ENCODE peak calls at places on chromosomes 4 and X, in four cellular contexts. J is fibroblast of lung, D is lower lobe of right lung, X is left ventricle myocardium inferior. C is an unnamed sample.

GRCh38 chr4:148015468-148015867 is 283.6 kb downstream of the ARHGAP10 start:
- DNase-seq in J (no peak), D (no peak), X (no peak), C (no peak)

GRCh38 chr4:16202598-16202997 is 23.7 kb downstream of the TAPT1 start:
- DNase-seq in J (no peak), D (no peak), X (no peak), C (no peak)

GRCh38 chr4:26351685-26352084 is 30.9 kb downstream of the RBPJ start:
- DNase-seq in J (no peak), D (no peak), X (no peak), C (no peak)

GRCh38 chrX:126165721-126166401 is at the start of gene DCAF12L2:
- DNase-seq in J (no peak), D (peak), X (peak), C (peak)

GRCh38 chrX:154123241-154124219 is 20.5 kb upstream of the OPN1LW start:
- DNase-seq in J (no peak), D (peak), X (peak), C (no peak)

GRCh38 chr4:79467246-79467932 is 59.4 kb upstream of the GK2 start:
- DNase-seq in J (peak), D (no peak), X (no peak), C (no peak)

GRCh38 chr4:41569957-41570356 is 32.0 kb downstream of the LIMCH1 start:
- DNase-seq in J (peak), D (no peak), X (peak), C (no peak)

GRCh38 chr4:82905205-82905604 is 4.7 kb downstream of the THAP9 start:
- DNase-seq in J (peak), D (no peak), X (no peak), C (no peak)

GRCh38 chr4:148437439-148437838 is 4.8 kb downstream of the NR3C2 start:
- DNase-seq in J (no peak), D (no peak), X (no peak), C (no peak)

GRCh38 chr4:123102897-123103489 is 180.6 kb upstream of the NUDT6 start:
- DNase-seq in J (peak), D (no peak), X (no peak), C (no peak)

GRCh38 chr4:184825394-184826314 is at the start of gene ACSL1:
- DNase-seq in J (peak), D (peak), X (peak), C (peak)

GRCh38 chr4:67273676-67274075 is 271.6 kb downstream of the CENPC start:
- DNase-seq in J (no peak), D (no peak), X (no peak), C (no peak)

GRCh38 chr4:136742330-136742729 is 790.0 kb downstream of the PCDH18 start:
- DNase-seq in J (peak), D (no peak), X (no peak), C (no peak)

GRCh38 chr4:86358176-86358701 is 1.6 kb downstream of the MAPK10 start:
- DNase-seq in J (peak), D (no peak), X (no peak), C (no peak)

GRCh38 chr4:86356425-86356824 is 3.4 kb downstream of the MAPK10 start:
- DNase-seq in J (no peak), D (no peak), X (no peak), C (no peak)

GRCh38 chr4:86359944-86360478 is at the start of gene MAPK10:
- DNase-seq in J (peak), D (peak), X (peak), C (peak)

GRCh38 chr4:86357608-86358007 is 2.2 kb downstream of the MAPK10 start:
- DNase-seq in J (no peak), D (no peak), X (no peak), C (no peak)

DNA sequence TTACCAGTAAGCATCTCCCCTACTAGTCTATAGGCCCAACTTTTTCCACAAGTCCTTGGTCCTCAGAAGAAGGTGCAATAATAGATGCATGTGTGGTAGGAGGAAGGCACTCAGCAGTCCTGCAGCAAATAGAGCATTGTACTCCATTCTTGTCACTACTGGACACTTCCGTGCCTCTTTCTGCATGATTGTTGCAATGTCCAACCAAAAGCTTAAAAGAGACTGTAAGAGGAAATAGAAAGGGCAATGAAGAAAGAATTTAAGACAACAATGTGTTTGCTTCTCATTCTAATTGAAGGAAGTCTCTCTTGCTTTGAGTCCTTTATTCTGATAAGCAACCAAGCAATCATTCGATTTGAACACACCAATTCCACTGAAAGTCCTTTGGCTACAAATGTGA is 3.0 kb downstream of the MAPK10 start:
- DNase-seq in J (no peak), D (no peak), X (no peak), C (no peak)
- H3K27ac ChIP-seq in J (no peak), D (no peak), X (no peak), C (no peak)

GRCh38 chrX:6679988-6680387 is 145.1 kb upstream of the VCX3A start:
- DNase-seq in J (no peak), D (no peak), X (no peak), C (no peak)

GRCh38 chrX:6685489-6685888 is 150.6 kb upstream of the VCX3A start:
- DNase-seq in J (no peak), D (no peak), X (no peak), C (no peak)

GRCh38 chrX:6679550-6679949 is 144.6 kb upstream of the VCX3A start:
- DNase-seq in J (no peak), D (no peak), X (no peak), C (no peak)

GRCh38 chrX:6681469-6681868 is 146.6 kb upstream of the VCX3A start:
- DNase-seq in J (no peak), D (no peak), X (no peak), C (no peak)

DNA sequence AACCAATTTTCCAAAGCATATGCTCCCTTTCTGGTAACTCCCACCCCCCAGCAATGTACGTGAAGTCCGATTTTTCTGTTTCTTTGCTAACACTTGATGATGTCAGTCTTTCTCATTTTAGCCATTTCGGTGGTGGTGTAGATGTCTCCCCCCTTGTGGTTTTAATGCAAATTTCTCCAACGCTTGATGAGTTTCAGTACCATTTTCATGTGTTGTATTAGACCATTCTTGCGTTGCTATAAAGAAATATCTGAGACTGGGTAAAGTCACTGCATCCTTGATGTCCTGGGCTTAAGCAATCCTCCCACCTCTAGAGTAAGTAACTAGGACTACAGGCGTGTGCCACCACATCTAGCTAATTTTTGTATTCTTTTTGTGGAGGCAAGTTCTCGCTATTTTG is 148.4 kb upstream of the VCX3A start:
- DNase-seq in J (no peak), D (no peak), X (no peak), C (no peak)
- H3K27ac ChIP-seq in J (no peak), D (no peak), X (no peak), C (no peak)

GRCh38 chrX:47572773-47573333 is 9.4 kb upstream of the TIMP1 start:
- DNase-seq in J (no peak), D (no peak), X (no peak), C (peak)

GRCh38 chrX:47573334-47574095 is 8.7 kb upstream of the TIMP1 start:
- DNase-seq in J (peak), D (no peak), X (peak), C (peak)

GRCh38 chrX:47574096-47574553 is 8.1 kb upstream of the TIMP1 start:
- DNase-seq in J (no peak), D (no peak), X (no peak), C (no peak)

GRCh38 chrX:47576021-47576898 is 6.0 kb upstream of the TIMP1 start:
- DNase-seq in J (no peak), D (no peak), X (no peak), C (no peak)

GRCh38 chrX:47574609-47575325 is 7.5 kb upstream of the TIMP1 start:
- DNase-seq in J (no peak), D (no peak), X (no peak), C (no peak)
- H3K27ac ChIP-seq in J (peak), D (peak), X (peak), C (no peak)

GRCh38 chr4:1683371-1683902 is 676 bp downstream of the FAM53A start:
- DNase-seq in J (peak), D (peak), X (no peak), C (peak)
- H3K27ac ChIP-seq in J (peak), D (peak), X (peak), C (no peak)

GRCh38 chrX:146863566-146863965 is 49.0 kb upstream of the CXorf51A start:
- DNase-seq in J (no peak), D (no peak), X (no peak), C (no peak)
- H3K27ac ChIP-seq in J (no peak), D (no peak), X (no peak), C (no peak)

DNA sequence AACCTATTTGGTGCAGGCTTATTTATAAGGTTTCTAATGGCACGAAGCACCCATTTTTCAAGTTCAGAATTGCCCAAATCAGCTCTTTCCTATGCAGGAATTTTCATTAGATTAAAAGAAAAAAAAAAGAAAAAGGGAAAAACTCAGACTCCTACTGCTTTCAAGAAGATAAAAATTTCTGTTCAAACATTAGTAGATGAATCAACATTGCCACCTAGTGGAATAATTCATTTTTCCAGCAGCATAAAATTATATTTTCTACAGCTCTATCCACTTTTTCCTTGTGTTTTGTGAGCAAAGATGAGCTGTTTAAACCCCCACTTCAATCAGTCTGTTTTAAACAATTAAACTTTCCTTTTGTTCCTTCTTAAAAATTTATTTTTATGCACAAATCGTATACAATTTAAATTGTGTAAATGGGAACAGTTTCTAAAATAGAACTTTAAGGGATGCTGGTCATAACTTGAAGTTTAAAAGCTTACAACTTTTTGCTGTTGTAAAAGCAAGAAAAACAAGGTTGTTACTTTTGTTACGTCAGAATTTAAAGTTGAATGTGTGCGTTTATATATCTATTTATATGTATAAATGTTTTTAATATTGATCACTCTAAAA is 309.8 kb downstream of the ARAP2 start:
- DNase-seq in J (peak), D (no peak), X (no peak), C (no peak)
- H3K27ac ChIP-seq in J (no peak), D (no peak), X (no peak), C (no peak)

DNA sequence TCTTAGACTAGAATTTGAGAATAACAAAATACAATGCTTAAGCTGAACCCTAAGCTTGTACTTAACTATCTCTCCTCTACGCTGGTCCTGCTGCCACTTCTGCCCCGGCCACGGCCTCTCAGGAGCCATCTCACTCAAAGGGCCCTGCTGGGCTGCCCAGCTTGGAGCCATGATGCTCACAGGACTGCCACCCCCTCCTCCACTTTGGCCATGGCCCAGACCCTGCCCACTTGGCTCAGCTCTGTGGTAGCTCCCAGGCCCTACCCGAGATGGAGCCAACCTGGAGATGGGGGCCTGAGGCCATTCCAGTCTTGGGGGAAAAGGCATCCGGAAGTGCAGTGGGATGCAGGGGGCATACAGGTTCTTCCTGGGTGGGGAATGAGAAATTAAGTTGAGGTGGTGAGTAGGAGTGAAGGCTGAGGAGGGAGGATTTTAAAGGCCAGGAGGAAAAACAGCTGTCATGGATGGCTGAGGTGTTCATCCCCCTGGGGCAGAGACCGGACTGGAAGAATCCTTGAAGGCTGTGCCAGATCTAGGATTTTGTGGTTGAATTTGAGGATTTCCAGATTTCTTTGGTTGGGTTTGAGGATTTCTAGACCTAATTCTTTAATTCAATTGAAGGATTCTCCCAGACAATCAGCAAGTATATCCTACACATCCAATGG is 824 bp downstream of the SASH3 start:
- DNase-seq in J (no peak), D (no peak), X (no peak), C (no peak)
- H3K27ac ChIP-seq in J (no peak), D (peak), X (no peak), C (no peak)

GRCh38 chrX:23884427-23885024 is 23.2 kb downstream of the APOO start:
- DNase-seq in J (peak), D (no peak), X (no peak), C (no peak)

GRCh38 chrX:23883737-23884354 is 23.9 kb downstream of the APOO start:
- DNase-seq in J (peak), D (no peak), X (no peak), C (no peak)

GRCh38 chrX:23879380-23880090 is 28.2 kb downstream of the APOO start:
- DNase-seq in J (no peak), D (no peak), X (no peak), C (no peak)
- H3K27ac ChIP-seq in J (no peak), D (no peak), X (no peak), C (no peak)

DNA sequence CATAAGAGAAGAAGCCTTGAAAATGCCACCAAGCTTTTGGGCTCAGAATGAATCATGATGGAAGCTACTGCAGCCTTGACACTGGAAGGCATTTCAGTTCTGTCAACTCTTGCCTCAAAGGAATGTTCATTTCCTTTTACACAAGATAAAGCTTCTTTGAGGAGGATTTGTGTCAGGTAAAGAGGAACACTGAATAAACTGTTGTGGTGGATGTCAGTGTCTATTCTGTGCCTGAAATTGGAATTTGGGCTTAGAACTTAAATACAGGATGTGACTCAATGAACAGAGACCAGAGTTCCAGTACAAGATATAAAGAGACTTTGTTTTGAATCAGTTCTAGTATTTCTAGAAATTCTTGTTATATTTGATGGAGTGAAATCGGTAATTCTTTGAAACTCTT is 313.2 kb downstream of the PACRGL start:
- DNase-seq in J (no peak), D (no peak), X (no peak), C (no peak)
- H3K27ac ChIP-seq in J (no peak), D (no peak), X (no peak), C (no peak)

GRCh38 chr4:143344011-143344410 is 7.3 kb downstream of the GAB1 start:
- DNase-seq in J (no peak), D (no peak), X (no peak), C (no peak)

GRCh38 chr4:143348233-143349077 is 11.8 kb downstream of the GAB1 start:
- DNase-seq in J (no peak), D (no peak), X (no peak), C (no peak)

GRCh38 chr4:143344774-143345173 is 8.1 kb downstream of the GAB1 start:
- DNase-seq in J (peak), D (no peak), X (no peak), C (no peak)

GRCh38 chr4:143347495-143347894 is 10.8 kb downstream of the GAB1 start:
- DNase-seq in J (no peak), D (no peak), X (no peak), C (no peak)

GRCh38 chr4:143346208-143346607 is 9.5 kb downstream of the GAB1 start:
- DNase-seq in J (no peak), D (no peak), X (no peak), C (no peak)
- H3K27ac ChIP-seq in J (no peak), D (peak), X (no peak), C (no peak)

C was measured in H9.